ENCODE peak calls at places on chromosomes 12 and 14, in seven cellular contexts. Z, C, S, O, R, M and D are unnamed samples.

GRCh38 chr14:72479471-72479931 is 414.4 kb downstream of the DPF3 start:
- DNase-seq in Z (no peak), C (no peak), S (no peak), O (no peak), R (no peak), M (no peak), D (no peak)

GRCh38 chr14:104524726-104525125 is 54.8 kb upstream of the C14orf180 start:
- DNase-seq in Z (no peak), C (no peak), S (no peak), O (no peak), R (peak; percentile 19), M (no peak), D (no peak)

GRCh38 chr14:77077040-77077439 is 21.0 kb upstream of the CIPC start:
- DNase-seq in Z (no peak), C (peak; percentile 39), S (no peak), O (no peak), R (no peak), M (no peak), D (no peak)

GRCh38 chr12:104957388-104958008 is 592 bp downstream of the SLC41A2 start:
- DNase-seq in Z (peak; percentile 41), C (no peak), S (no peak), O (peak; percentile 17), R (no peak), M (peak; percentile 7), D (no peak)

GRCh38 chr14:103073876-103074698 is 9.9 kb upstream of the LBHD2 start:
- DNase-seq in Z (no peak), C (no peak), S (no peak), O (no peak), R (no peak), M (no peak), D (no peak)

GRCh38 chr12:6264402-6265037 is 46.0 kb upstream of the PLEKHG6 start:
- DNase-seq in Z (no peak), C (no peak), S (peak; percentile 55), O (no peak), R (no peak), M (no peak), D (no peak)

GRCh38 chr12:57522887-57523705 is 472 bp downstream of the MBD6 start:
- DNase-seq in Z (peak; percentile 51), C (peak; percentile 68), S (peak; percentile 74), O (peak; percentile 31), R (peak; percentile 86), M (no peak), D (peak; percentile 95)

GRCh38 chr12:16670456-16671050 is 64.6 kb upstream of the LMO3 start:
- DNase-seq in Z (no peak), C (peak; percentile 23), S (no peak), O (no peak), R (no peak), M (no peak), D (no peak)

GRCh38 chr12:15662983-15663659 is 126.1 kb downstream of the EPS8 start:
- DNase-seq in Z (no peak), C (peak; percentile 51), S (no peak), O (no peak), R (no peak), M (no peak), D (no peak)

GRCh38 chr12:67772276-67773169 is 124.0 kb downstream of the DYRK2 start:
- DNase-seq in Z (no peak), C (peak; percentile 57), S (peak; percentile 16), O (no peak), R (no peak), M (no peak), D (no peak)

GRCh38 chr14:68876976-68877375 is 84.1 kb upstream of the ZFP36L1 start:
- DNase-seq in Z (no peak), C (no peak), S (no peak), O (no peak), R (no peak), M (no peak), D (no peak)

GRCh38 chr12:119153477-119154434 is 25.0 kb upstream of the HSPB8 start:
- DNase-seq in Z (peak; percentile 33), C (peak; percentile 40), S (peak; percentile 75), O (no peak), R (no peak), M (no peak), D (no peak)

GRCh38 chr12:15404485-15404884 is 82.2 kb downstream of the PTPRO start:
- DNase-seq in Z (no peak), C (peak; percentile 44), S (no peak), O (no peak), R (no peak), M (no peak), D (no peak)

GRCh38 chr14:63283501-63284248 is 35.1 kb downstream of the GPHB5 start:
- DNase-seq in Z (no peak), C (no peak), S (no peak), O (no peak), R (no peak), M (no peak), D (no peak)

GRCh38 chr12:96401061-96401871 is 1.0 kb upstream of the CDK17 start:
- DNase-seq in Z (peak; percentile 33), C (peak; percentile 92), S (peak; percentile 13), O (peak; percentile 18), R (no peak), M (no peak), D (no peak)